ENCODE peak calls at places on chromosomes 16 and 17, in four cellular contexts. M is PC-9, K is mammary epithelial cell, I is GM23248. H is an unnamed sample.

GRCh38 chr17:76909971-76910760 is 42.0 kb downstream of the MGAT5B start:
- DNase-seq in M (no peak), I (peak; percentile 52), K (peak; percentile 44), H (peak; percentile 77)

GRCh38 chr17:44345497-44346026 is 460 bp downstream of the GRN start:
- DNase-seq in I (peak; percentile 73), K (peak; percentile 62), M (peak; percentile 63), H (peak; percentile 80)

GRCh38 chr16:70681382-70682238 is 4.2 kb downstream of the MTSS2 start:
- DNase-seq in K (no peak), M (no peak), I (no peak), H (no peak)

GRCh38 chr16:49639739-49640388 is 216.0 kb downstream of the ZNF423 start:
- DNase-seq in M (no peak), I (no peak), K (no peak), H (no peak)

GRCh38 chr16:53864819-53865491 is 161.0 kb downstream of the FTO start:
- DNase-seq in K (peak; percentile 78), M (peak; percentile 74), I (peak; percentile 57), H (no peak)

GRCh38 chr17:38922538-38923291 is 2.7 kb upstream of the LASP1NB start:
- DNase-seq in K (peak; percentile 15), M (no peak), I (peak; percentile 54), H (peak; percentile 48)

GRCh38 chr17:4944163-4944553 is 4.1 kb downstream of the RNF167 start:
- DNase-seq in I (no peak), M (no peak), K (no peak), H (peak; percentile 87)

GRCh38 chr17:10936931-10937330 is 99.0 kb upstream of the PIRT start:
- DNase-seq in I (no peak), M (no peak), K (no peak), H (no peak)

GRCh38 chr17:76740329-76741118 is 2.6 kb downstream of the MFSD11 start:
- DNase-seq in K (no peak), I (peak; percentile 25), M (no peak), H (peak; percentile 36)

GRCh38 chr16:11439216-11439615 is 94.0 kb downstream of the RMI2 start:
- DNase-seq in M (no peak), K (no peak), I (no peak), H (peak; percentile 16)

GRCh38 chr17:38572665-38573365 is 32.9 kb downstream of the SRCIN1 start:
- DNase-seq in I (peak; percentile 26), M (no peak), K (no peak), H (no peak)

GRCh38 chr16:68732741-68733399 is 4.2 kb upstream of the CDH1 start:
- DNase-seq in K (no peak), M (no peak), I (no peak), H (no peak)

GRCh38 chr17:77534137-77534536 is 393.4 kb downstream of the SEC14L1 start:
- DNase-seq in K (no peak), M (no peak), I (no peak), H (no peak)

GRCh38 chr16:3575491-3575890 is 1.7 kb downstream of the NLRC3 start:
- DNase-seq in I (no peak), K (no peak), M (no peak), H (no peak)
- H3K4me3 ChIP-seq in I (no peak overlapping the region), K (no peak overlapping the region), M (no peak overlapping the region), H (peak overlapping the region; percentile 95)

DNA sequence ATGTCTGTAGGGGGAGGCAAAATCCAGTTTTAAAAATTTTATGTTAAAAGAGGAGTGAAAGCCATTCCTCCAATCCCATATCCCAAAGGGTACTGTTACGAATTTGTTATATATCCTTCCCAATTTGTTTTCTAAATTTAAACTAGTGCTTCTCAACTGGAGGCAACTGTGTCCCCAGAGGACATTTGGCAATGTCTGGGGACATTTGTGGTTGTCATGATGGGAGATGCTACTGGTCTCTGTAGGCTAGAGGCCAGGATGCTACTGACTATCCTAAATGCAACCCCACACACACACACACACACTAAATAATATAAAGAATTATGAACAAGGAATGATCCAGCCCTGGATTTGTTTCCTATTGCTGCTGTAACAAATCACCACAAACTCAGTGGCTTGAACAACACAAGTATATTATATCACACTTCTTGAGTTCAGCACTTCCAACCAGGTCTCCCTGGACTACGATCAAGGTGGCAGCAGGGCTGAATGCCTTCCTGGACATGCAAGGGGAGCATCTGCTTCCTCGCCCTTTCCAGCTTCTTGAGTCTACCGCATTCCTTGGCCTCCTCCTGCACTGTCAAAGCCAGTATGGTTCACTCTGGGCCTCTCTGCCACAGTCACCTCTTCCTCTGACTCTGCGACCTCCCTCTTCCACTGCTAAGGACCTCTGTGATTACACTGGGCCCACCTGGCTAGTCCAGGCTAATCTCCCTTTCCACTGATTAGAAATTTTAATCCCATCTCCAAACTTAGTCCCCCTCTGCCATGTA is 30.1 kb downstream of the ARHGAP17 start:
- DNase-seq in K (no peak), I (peak; percentile 36), M (no peak), H (no peak)
- H3K27ac ChIP-seq in K (no peak overlapping the region), I (peak overlapping the region; percentile 96), M (no peak overlapping the region), H (no peak overlapping the region)

GRCh38 chr17:9925457-9925856 is 20.4 kb upstream of the RCVRN start:
- DNase-seq in M (no peak), K (no peak), I (no peak), H (no peak)

GRCh38 chr17:9931144-9931543 is 26.1 kb upstream of the RCVRN start:
- DNase-seq in M (no peak), K (no peak), I (no peak), H (no peak)

GRCh38 chr17:9929873-9930272 is 24.8 kb upstream of the RCVRN start:
- DNase-seq in M (no peak), K (no peak), I (no peak), H (no peak)

GRCh38 chr17:9926150-9926804 is 21.2 kb upstream of the RCVRN start:
- DNase-seq in M (no peak), K (peak; percentile 3), I (no peak), H (no peak)

GRCh38 chr17:9928601-9929341 is 23.7 kb upstream of the RCVRN start:
- DNase-seq in M (peak; percentile 61), I (peak; percentile 69), K (no peak), H (peak; percentile 72)
- H3K4me2 ChIP-seq in M (peak overlapping the region; percentile 56), I (no peak overlapping the region), K (no peak overlapping the region), H (no peak overlapping the region)

GRCh38 chr17:2749058-2749783 is at the start of gene CCDC92B:
- DNase-seq in I (no peak), K (no peak), M (no peak), H (no peak)
- H3K4me3 ChIP-seq in I (no peak within 1 kb of the TSS), K (peak within 1 kb of the TSS; percentile 3), M (no peak within 1 kb of the TSS), H (no peak within 1 kb of the TSS)

GRCh38 chr17:71631483-71631882 is 489.3 kb upstream of the SOX9 start:
- DNase-seq in M (peak; percentile 52), I (peak; percentile 63), K (peak; percentile 33), H (no peak)

GRCh38 chr17:71635187-71635586 is 485.6 kb upstream of the SOX9 start:
- DNase-seq in M (no peak), I (no peak), K (no peak), H (no peak)

GRCh38 chr17:71632328-71632727 is 488.5 kb upstream of the SOX9 start:
- DNase-seq in K (peak; percentile 35), I (peak; percentile 58), M (peak; percentile 92), H (no peak)

GRCh38 chr17:71634376-71634775 is 486.4 kb upstream of the SOX9 start:
- DNase-seq in K (peak; percentile 62), I (no peak), M (no peak), H (no peak)

DNA sequence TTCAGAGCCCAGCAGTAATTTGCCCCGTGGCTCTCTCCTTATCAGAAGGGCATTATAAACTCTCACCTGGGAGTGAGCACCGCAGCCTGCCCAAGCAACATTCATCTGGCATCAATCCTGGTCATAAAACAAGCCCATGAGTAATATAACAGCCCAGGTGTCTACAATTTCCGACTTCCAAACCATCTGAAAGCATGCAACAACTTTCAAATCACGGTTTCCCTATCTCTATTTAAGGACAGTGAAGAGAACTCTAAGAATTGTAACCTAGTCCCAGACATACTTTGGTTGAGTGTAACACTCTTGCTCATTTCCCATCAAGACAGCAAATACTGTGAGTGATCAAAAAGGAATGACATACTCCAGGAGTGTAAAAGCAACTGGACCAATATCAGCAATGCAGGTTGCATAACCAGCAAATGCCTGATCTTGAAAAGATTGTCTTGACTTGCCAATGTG is 487.4 kb upstream of the SOX9 start:
- DNase-seq in K (peak; percentile 99), M (peak; percentile 97), I (peak; percentile 89), H (no peak)
- H3K27ac ChIP-seq in K (peak overlapping the region; percentile 75), M (peak overlapping the region; percentile 72), I (peak overlapping the region; percentile 58), H (no peak overlapping the region)

GRCh38 chr16:14307623-14308356 is 236.7 kb downstream of the MRTFB start:
- DNase-seq in K (peak; percentile 64), I (peak; percentile 86), M (peak; percentile 62), H (peak; percentile 76)
- H3K4me2 ChIP-seq in K (peak overlapping the region; percentile 49), I (peak overlapping the region; percentile 73), M (peak overlapping the region; percentile 100), H (peak overlapping the region; percentile 74)